ENCODE peak calls at places on chromosome 4, in seven cellular contexts. U, O, W, T, H, X and D are unnamed samples.

GRCh38 chr4:30962949-30963348 is 242.8 kb downstream of the PCDH7 start:
- DNase-seq in O (no peak), H (no peak), W (no peak), X (no peak), U (peak), T (no peak), D (no peak)

GRCh38 chr4:158193171-158193749 is 17.0 kb upstream of the TMEM144 start:
- DNase-seq in O (peak), T (no peak), H (no peak), X (no peak), U (peak), W (no peak), D (no peak)

GRCh38 chr4:158484173-158484885 is 37.4 kb upstream of the RXFP1 start:
- DNase-seq in H (no peak), O (peak), X (no peak), T (no peak), U (no peak), W (no peak), D (peak)

GRCh38 chr4:166239354-166239753 is 366.3 kb downstream of the TLL1 start:
- DNase-seq in W (no peak), U (no peak), X (no peak), O (no peak), H (no peak), T (no peak), D (no peak)

GRCh38 chr4:104128850-104129213 is 365.9 kb downstream of the CXXC4 start:
- DNase-seq in H (no peak), T (no peak), O (no peak), U (no peak), W (no peak), X (no peak), D (peak)

GRCh38 chr4:8747896-8748575 is 123.6 kb downstream of the HMX1 start:
- DNase-seq in T (no peak), X (peak), U (no peak), O (no peak), H (no peak), W (no peak), D (no peak)

GRCh38 chr4:128346054-128346716 is 58.6 kb upstream of the PGRMC2 start:
- DNase-seq in T (no peak), U (peak), H (no peak), X (no peak), O (no peak), W (no peak), D (no peak)

GRCh38 chr4:162852642-162853041 is 314.0 kb downstream of the NAF1 start:
- DNase-seq in U (no peak), W (no peak), O (no peak), H (no peak), T (no peak), X (no peak), D (no peak)

GRCh38 chr4:75030649-75031235 is 97.8 kb downstream of the PARM1 start:
- DNase-seq in H (no peak), U (no peak), X (no peak), T (no peak), O (no peak), W (peak), D (no peak)

GRCh38 chr4:67687639-67688038 is 13.3 kb downstream of the UBA6 start:
- DNase-seq in X (no peak), H (no peak), W (no peak), O (no peak), U (peak), T (no peak), D (peak)

DNA sequence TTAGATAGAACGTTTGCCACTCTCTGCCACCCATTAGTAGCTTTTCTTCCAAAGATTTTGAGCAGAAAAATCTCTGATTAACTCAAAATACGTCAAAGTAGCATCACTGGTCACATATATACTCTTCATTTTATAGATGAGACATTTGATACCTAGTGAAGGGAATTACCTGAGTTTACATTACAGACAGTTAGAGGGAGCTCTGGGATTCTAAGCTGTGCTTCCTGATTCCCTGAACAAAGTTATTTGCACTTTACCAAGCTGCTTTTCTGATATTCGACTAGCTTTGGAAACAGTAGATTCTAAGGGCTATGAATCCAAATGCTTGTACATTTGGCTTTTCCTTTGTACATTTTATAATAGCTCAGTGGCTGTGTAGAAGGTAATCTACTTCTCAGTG is 1602.1 kb downstream of the STIM2 start:
- DNase-seq in U (peak), T (no peak), X (no peak), O (no peak), H (no peak), W (no peak), D (no peak)
- H3K4me3 ChIP-seq in U (no peak), T (no peak), X (no peak), O (no peak), H (no peak), W (no peak), D (no peak)

GRCh38 chr4:146791439-146791838 is 152.7 kb downstream of the POU4F2 start:
- DNase-seq in O (no peak), U (no peak), H (no peak), X (no peak), W (no peak), T (no peak), D (no peak)
- H3K4me3 ChIP-seq in O (no peak), U (no peak), H (no peak), X (no peak), W (no peak), T (no peak), D (no peak)

DNA sequence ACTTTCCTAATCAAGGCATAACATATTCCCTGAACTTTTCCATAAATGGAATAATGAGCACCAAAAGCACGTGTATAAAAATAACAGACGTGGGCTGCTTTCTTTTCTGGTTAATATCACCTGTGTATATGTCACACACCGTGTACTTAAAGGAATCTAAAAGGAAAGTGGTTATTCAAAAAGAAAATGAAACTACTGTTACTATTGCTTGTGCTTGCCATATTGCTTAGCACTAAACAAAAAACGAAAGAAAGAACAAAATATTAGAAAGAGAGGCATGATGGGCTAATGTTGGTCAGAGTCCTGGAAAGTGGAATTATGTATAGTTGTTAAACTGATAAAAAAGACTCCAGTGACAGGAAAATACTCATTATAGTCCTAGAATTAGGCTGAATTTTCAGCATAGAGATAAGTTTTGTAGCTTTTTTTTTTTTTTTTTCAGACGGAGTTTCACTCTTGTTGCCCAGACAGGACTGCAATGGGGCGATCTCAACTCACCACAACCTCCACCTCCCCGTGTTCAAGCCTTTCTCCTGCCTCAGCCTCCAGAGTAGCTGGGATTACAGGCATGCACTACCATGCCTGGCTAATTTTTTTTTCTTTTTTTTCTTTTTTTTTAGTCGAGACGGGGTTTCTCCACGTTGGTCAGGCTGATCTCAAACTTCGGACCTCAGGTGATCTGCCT is 123.2 kb downstream of the PABPC4L start:
- DNase-seq in H (no peak), O (no peak), T (no peak), U (no peak), W (no peak), X (no peak), D (no peak)
- H3K4me3 ChIP-seq in H (no peak), O (no peak), T (no peak), U (no peak), W (no peak), X (no peak), D (no peak)

DNA sequence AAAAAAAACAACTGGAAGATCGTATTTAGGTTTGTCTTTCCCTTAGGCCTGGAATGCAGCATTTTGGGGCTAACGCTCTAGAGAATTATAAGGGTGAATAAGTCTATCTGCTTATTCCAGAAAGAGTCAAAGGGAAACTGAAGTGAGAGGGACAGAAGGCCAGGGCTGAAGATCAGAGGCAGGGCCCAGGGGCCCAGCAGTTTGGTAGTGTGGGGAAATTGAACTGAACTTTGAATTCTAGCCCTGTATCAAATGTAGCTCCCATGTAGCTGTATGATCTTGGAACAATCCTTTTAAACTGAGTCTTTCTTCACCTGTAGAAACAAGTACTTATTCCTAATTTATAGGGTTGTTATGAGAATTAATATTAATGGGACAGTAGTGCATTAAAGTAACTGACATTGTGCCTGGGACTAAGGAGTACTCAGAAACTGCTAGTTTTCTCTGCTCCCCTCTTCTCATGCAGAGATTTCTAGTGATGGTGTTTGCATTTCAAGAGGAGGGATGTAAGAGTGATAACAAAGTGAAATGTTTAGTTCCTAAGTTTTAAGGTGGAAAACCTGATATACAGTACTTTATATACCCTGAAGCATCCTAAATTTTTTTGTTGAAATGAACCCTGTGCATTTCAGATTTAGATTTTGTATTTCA is 30.4 kb downstream of the STOX2 start:
- DNase-seq in X (no peak), O (no peak), U (no peak), H (no peak), W (no peak), T (no peak), D (no peak)
- H3K4me3 ChIP-seq in X (no peak), O (no peak), U (no peak), H (no peak), W (no peak), T (no peak), D (no peak)

GRCh38 chr4:87650938-87651337 is 858 bp downstream of the DMP1 start:
- DNase-seq in T (no peak), U (no peak), O (no peak), H (no peak), X (no peak), W (no peak), D (no peak)
- H3K4me3 ChIP-seq in T (no peak), U (no peak), O (no peak), H (no peak), X (no peak), W (no peak), D (no peak)